ENCODE peak calls at places on chromosomes 7 and 10, in ten cellular contexts. One of them, this sample, is unnamed.

GRCh38 chr7:45591101-45591906 is 17.1 kb downstream of the ADCY1 start:
- DNase-seq in DMS 273 treated with DMSO at 0.1 percent for 48 hours: no peak
- DNase-seq in Panc1: no peak
- DNase-seq in Ammon's horn: no peak
- DNase-seq in hippocampal formation: no peak
- DNase-seq in non-pigmented ciliary epithelial cell: no peak
- DNase-seq in cardiac septum: peak
- DNase-seq in D341Med: no peak
- DNase-seq in fibroblast of the aortic adventitia: no peak
- DNase-seq in cardiac fibroblast: no peak
- DNase-seq in this sample: no peak

GRCh38 chr7:94666879-94667587 is 11.1 kb upstream of the SGCE start:
- DNase-seq in cardiac fibroblast: no peak
- DNase-seq in hippocampal formation: no peak
- DNase-seq in DMS 273 treated with DMSO at 0.1 percent for 48 hours: no peak
- DNase-seq in Panc1: no peak
- DNase-seq in fibroblast of the aortic adventitia: no peak
- DNase-seq in cardiac septum: no peak
- DNase-seq in Ammon's horn: no peak
- DNase-seq in non-pigmented ciliary epithelial cell: no peak
- DNase-seq in D341Med: no peak
- DNase-seq in this sample: no peak

GRCh38 chr10:103021897-103022286 is 103.8 kb downstream of the CNNM2 start:
- DNase-seq in cardiac fibroblast: peak
- DNase-seq in Panc1: no peak
- DNase-seq in fibroblast of the aortic adventitia: peak
- DNase-seq in non-pigmented ciliary epithelial cell: peak
- DNase-seq in Ammon's horn: no peak
- DNase-seq in DMS 273 treated with DMSO at 0.1 percent for 48 hours: no peak
- DNase-seq in hippocampal formation: no peak
- DNase-seq in D341Med: no peak
- DNase-seq in cardiac septum: no peak
- DNase-seq in this sample: no peak

GRCh38 chr7:101817031-101817929 is at the start of gene CUX1:
- DNase-seq in D341Med: peak
- DNase-seq in non-pigmented ciliary epithelial cell: no peak
- DNase-seq in Ammon's horn: no peak
- DNase-seq in cardiac fibroblast: no peak
- DNase-seq in hippocampal formation: no peak
- DNase-seq in cardiac septum: peak
- DNase-seq in Panc1: no peak
- DNase-seq in fibroblast of the aortic adventitia: no peak
- DNase-seq in DMS 273 treated with DMSO at 0.1 percent for 48 hours: no peak
- DNase-seq in this sample: peak

GRCh38 chr7:88184848-88185304 is 35.0 kb downstream of the SRI start:
- DNase-seq in cardiac septum: no peak
- DNase-seq in non-pigmented ciliary epithelial cell: no peak
- DNase-seq in cardiac fibroblast: peak
- DNase-seq in hippocampal formation: no peak
- DNase-seq in D341Med: no peak
- DNase-seq in fibroblast of the aortic adventitia: peak
- DNase-seq in DMS 273 treated with DMSO at 0.1 percent for 48 hours: no peak
- DNase-seq in Panc1: peak
- DNase-seq in Ammon's horn: no peak
- DNase-seq in this sample: no peak

GRCh38 chr7:135713836-135714470 is 14.0 kb downstream of the SLC13A4 start:
- DNase-seq in Panc1: no peak
- DNase-seq in DMS 273 treated with DMSO at 0.1 percent for 48 hours: no peak
- DNase-seq in D341Med: no peak
- DNase-seq in cardiac septum: no peak
- DNase-seq in cardiac fibroblast: no peak
- DNase-seq in hippocampal formation: no peak
- DNase-seq in non-pigmented ciliary epithelial cell: no peak
- DNase-seq in fibroblast of the aortic adventitia: no peak
- DNase-seq in Ammon's horn: no peak
- DNase-seq in this sample: no peak

GRCh38 chr10:103709341-103709920 is 145.9 kb downstream of the SH3PXD2A start:
- DNase-seq in DMS 273 treated with DMSO at 0.1 percent for 48 hours: no peak
- DNase-seq in Ammon's horn: peak
- DNase-seq in hippocampal formation: peak
- DNase-seq in Panc1: no peak
- DNase-seq in non-pigmented ciliary epithelial cell: no peak
- DNase-seq in fibroblast of the aortic adventitia: peak
- DNase-seq in cardiac fibroblast: peak
- DNase-seq in cardiac septum: no peak
- DNase-seq in D341Med: no peak
- DNase-seq in this sample: no peak

GRCh38 chr7:17952387-17952786 is 12.1 kb upstream of the SNX13 start:
- DNase-seq in cardiac septum: no peak
- DNase-seq in DMS 273 treated with DMSO at 0.1 percent for 48 hours: no peak
- DNase-seq in cardiac fibroblast: no peak
- DNase-seq in non-pigmented ciliary epithelial cell: no peak
- DNase-seq in fibroblast of the aortic adventitia: no peak
- DNase-seq in Ammon's horn: no peak
- DNase-seq in D341Med: no peak
- DNase-seq in hippocampal formation: no peak
- DNase-seq in Panc1: no peak
- DNase-seq in this sample: no peak

This sample was measured in central memory CD4-positive, alpha-beta T cell.